ENCODE peak calls at places on chromosomes 5 and 9, in four cellular contexts. S is IMR-90; N is CD8-positive, alpha-beta T cell; L is aorta. P is an unnamed sample. For H3K36me3, the result is how much of the 10 kb centered on the place peaks cover.

GRCh38 chr5:146802945-146803522 is 75.5 kb downstream of the PPP2R2B start:
- DNase-seq in S (no peak), N (no peak), L (no peak), P (no peak)

GRCh38 chr9:106932675-106933074 is 69.7 kb downstream of the ZNF462 start:
- DNase-seq in S (no peak), N (no peak), L (no peak), P (no peak)

GRCh38 chr9:37929441-37929895 is 25.5 kb upstream of the SLC25A51 start:
- DNase-seq in S (peak), N (no peak), L (no peak), P (no peak)

GRCh38 chr5:87298687-87299362 is 31.1 kb downstream of the RASA1 start:
- DNase-seq in S (peak), N (no peak), L (no peak), P (no peak)

GRCh38 chr5:136077046-136077445 is 48.3 kb downstream of the TGFBI start:
- DNase-seq in S (no peak), N (no peak), L (no peak), P (no peak)

GRCh38 chr5:134649163-134649916 is 755 bp downstream of the SEC24A start:
- DNase-seq in S (peak), N (no peak), L (no peak), P (no peak)

GRCh38 chr5:165328856-165329255 is 1823.4 kb downstream of the MAT2B start:
- DNase-seq in S (peak), N (no peak), L (no peak), P (no peak)

GRCh38 chr5:172618574-172619365 is 22.3 kb upstream of the NEURL1B start:
- DNase-seq in S (no peak), N (no peak), L (no peak), P (peak)

GRCh38 chr5:6000867-6001266 is 377.5 kb downstream of the MED10 start:
- DNase-seq in S (no peak), N (no peak), L (no peak), P (no peak)

GRCh38 chr9:127346584-127346983 is 50.4 kb upstream of the SLC2A8 start:
- DNase-seq in S (no peak), N (no peak), L (no peak), P (no peak)

GRCh38 chr5:102048940-102049339 is 247.1 kb downstream of the SLCO4C1 start:
- DNase-seq in S (no peak), N (no peak), L (no peak), P (no peak)

GRCh38 chr9:71681708-71682268 is 86.5 kb downstream of the CEMIP2 start:
- DNase-seq in S (peak), N (no peak), L (no peak), P (no peak)

GRCh38 chr5:63127054-63127453 is 548.4 kb downstream of the LRRC70 start:
- DNase-seq in S (peak), N (no peak), L (no peak), P (no peak)

GRCh38 chr9:124428751-124429529 is 13.7 kb upstream of the PSMB7 start:
- DNase-seq in S (no peak), N (no peak), L (no peak), P (no peak)

GRCh38 chr5:134648425-134649162 is at the start of gene SEC24A:
- DNase-seq in S (peak), N (peak), L (peak), P (peak)

GRCh38 chr5:115831163-115831768 is 10.1 kb downstream of the ATG12 start:
- DNase-seq in S (peak), N (no peak), L (no peak), P (no peak)

GRCh38 chr5:57441557-57441956 is 41.1 kb downstream of the ACTBL2 start:
- DNase-seq in S (peak), N (no peak), L (no peak), P (peak)

GRCh38 chr5:167296680-167297079 is 994.8 kb upstream of the WWC1 start:
- DNase-seq in S (no peak), N (no peak), L (no peak), P (no peak)

GRCh38 chr9:90322296-90322695 is 320.3 kb downstream of the DIRAS2 start:
- DNase-seq in S (peak), N (no peak), L (no peak), P (no peak)

GRCh38 chr5:1735320-1735970 is 64.2 kb downstream of the MRPL36 start:
- DNase-seq in S (no peak), N (no peak), L (no peak), P (no peak)

GRCh38 chr9:83707518-83707767 is 315 bp downstream of the UBQLN1 start:
- DNase-seq in S (no peak), N (no peak), L (no peak), P (peak)

GRCh38 chr5:1814183-1815020 is 13.2 kb downstream of the NDUFS6 start:
- DNase-seq in S (no peak), N (no peak), L (no peak), P (peak)

GRCh38 chr9:95107001-95107749 is 210.3 kb downstream of the FANCC start:
- DNase-seq in S (peak), N (no peak), L (peak), P (no peak)

GRCh38 chr5:133945561-133945960 is 22.9 kb downstream of the C5orf15 start:
- DNase-seq in S (peak), N (no peak), L (no peak), P (no peak)

GRCh38 chr9:93645149-93645889 is 68.9 kb downstream of the PHF2 start:
- DNase-seq in S (no peak), N (no peak), L (peak), P (peak)

GRCh38 chr5:168706655-168707069 is 127.5 kb upstream of the PANK3 start:
- DNase-seq in S (peak), N (no peak), L (no peak), P (no peak)

GRCh38 chr9:130599625-130600024 is 20.2 kb downstream of the FUBP3 start:
- DNase-seq in S (no peak), N (no peak), L (no peak), P (no peak)

GRCh38 chr5:179271821-179272325 is 73.4 kb downstream of the ADAMTS2 start:
- DNase-seq in S (no peak), N (no peak), L (no peak), P (peak)

GRCh38 chr9:114677418-114677817 is 4.6 kb downstream of the TEX48 start:
- DNase-seq in S (peak), N (no peak), L (peak), P (peak)

GRCh38 chr9:136487672-136488071 is 4.8 kb upstream of the SEC16A start:
- DNase-seq in S (no peak), N (no peak), L (no peak), P (no peak)

GRCh38 chr5:179270581-179271300 is 74.5 kb downstream of the ADAMTS2 start:
- DNase-seq in S (peak), N (no peak), L (peak), P (peak)

GRCh38 chr5:6712136-6712581 is 1.1 kb upstream of the TENT4A start:
- DNase-seq in S (peak), N (no peak), L (peak), P (no peak)

GRCh38 chr5:33074548-33074947 is 363.4 kb downstream of the NPR3 start:
- DNase-seq in S (peak), N (no peak), L (no peak), P (no peak)

GRCh38 chr9:128495804-128496417 is 8.6 kb upstream of the GLE1 start:
- DNase-seq in S (no peak), N (no peak), L (no peak), P (no peak)

GRCh38 chr5:154467655-154468354 is 10.2 kb downstream of the HAND1 start:
- DNase-seq in S (peak), N (peak), L (peak), P (no peak)

GRCh38 chr9:79007701-79008483 is 563.9 kb upstream of the TLE4 start:
- DNase-seq in S (no peak), N (no peak), L (no peak), P (no peak)

GRCh38 chr5:116009806-116010205 is 22.5 kb upstream of the ARL14EPL start:
- DNase-seq in S (no peak), N (no peak), L (no peak), P (no peak)

GRCh38 chr9:128007566-128008138 is 26.9 kb upstream of the EEIG1 start:
- DNase-seq in S (peak), N (peak), L (peak), P (no peak)

GRCh38 chr5:123387313-123387712 is 35.9 kb downstream of the CEP120 start:
- DNase-seq in S (peak), N (no peak), L (no peak), P (no peak)

GRCh38 chr5:123389794-123390193 is 33.4 kb downstream of the CEP120 start:
- DNase-seq in S (no peak), N (no peak), L (no peak), P (no peak)

GRCh38 chr5:123391009-123391408 is 32.2 kb downstream of the CEP120 start:
- DNase-seq in S (no peak), N (no peak), L (no peak), P (no peak)
- H3K36me3 ChIP-seq in S (under half), N (under half), L (under half), P (half or more)

DNA sequence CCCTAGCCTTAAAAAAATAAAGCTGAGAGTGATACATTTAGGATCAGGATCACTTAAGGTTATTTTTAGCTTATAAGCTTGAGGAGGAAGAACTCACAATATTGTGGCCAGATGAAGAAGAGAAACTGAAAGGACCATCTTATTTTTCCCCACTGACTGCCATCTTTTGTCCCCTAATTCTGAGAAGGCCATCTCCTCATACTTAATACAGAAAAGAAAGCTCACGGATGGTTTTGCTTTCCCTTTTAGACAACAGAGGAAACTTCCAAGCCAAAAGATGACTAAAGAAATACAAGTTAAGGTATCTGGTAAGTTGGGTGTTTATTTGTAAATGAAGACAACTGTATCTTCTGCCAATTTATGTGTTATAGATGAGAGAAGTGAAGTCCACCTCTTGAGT is 36.4 kb downstream of the ERAP1 start:
- DNase-seq in S (no peak), N (no peak), L (no peak), P (no peak)
- H3K36me3 ChIP-seq in S (under half), N (half or more), L (under half), P (half or more)

GRCh38 chr9:404229-404628 is 189.6 kb downstream of the DOCK8 start:
- DNase-seq in S (no peak), N (no peak), L (no peak), P (no peak)
- H3K36me3 ChIP-seq in S (under half), N (half or more), L (under half), P (under half)

DNA sequence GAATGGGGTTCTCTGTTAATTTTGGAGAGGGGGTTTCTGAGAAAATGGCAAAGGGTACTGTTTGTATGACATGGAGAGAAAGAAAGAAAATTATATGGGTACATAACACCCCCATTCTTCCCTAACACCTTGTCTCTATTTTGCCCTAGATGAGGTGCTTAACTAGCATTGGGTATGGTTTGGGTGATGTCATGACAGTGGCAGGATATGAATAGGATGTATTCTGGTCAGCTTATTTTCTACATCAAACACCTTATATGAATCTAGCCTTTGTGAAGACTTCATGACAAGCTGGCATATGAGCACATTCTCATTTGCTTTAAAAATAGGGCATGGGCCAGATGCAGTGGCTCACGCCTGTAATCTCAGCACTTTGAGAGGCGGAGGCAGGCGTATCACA is 58.6 kb downstream of the LNPEP start:
- DNase-seq in S (no peak), N (no peak), L (no peak), P (no peak)
- H3K36me3 ChIP-seq in S (under half), N (under half), L (under half), P (half or more)

GRCh38 chr9:137763271-137763955 is 114.2 kb upstream of the CACNA1B start:
- DNase-seq in S (no peak), N (no peak), L (no peak), P (no peak)

GRCh38 chr9:137761793-137762192 is 115.8 kb upstream of the CACNA1B start:
- DNase-seq in S (no peak), N (no peak), L (no peak), P (no peak)

GRCh38 chr9:137764171-137764671 is 113.4 kb upstream of the CACNA1B start:
- DNase-seq in S (no peak), N (no peak), L (no peak), P (no peak)

GRCh38 chr9:137761032-137761431 is 116.5 kb upstream of the CACNA1B start:
- DNase-seq in S (no peak), N (no peak), L (no peak), P (no peak)

GRCh38 chr9:137762414-137763061 is 115.0 kb upstream of the CACNA1B start:
- DNase-seq in S (peak), N (no peak), L (no peak), P (no peak)
- H3K36me3 ChIP-seq in S (half or more), N (under half), L (under half), P (half or more)

DNA sequence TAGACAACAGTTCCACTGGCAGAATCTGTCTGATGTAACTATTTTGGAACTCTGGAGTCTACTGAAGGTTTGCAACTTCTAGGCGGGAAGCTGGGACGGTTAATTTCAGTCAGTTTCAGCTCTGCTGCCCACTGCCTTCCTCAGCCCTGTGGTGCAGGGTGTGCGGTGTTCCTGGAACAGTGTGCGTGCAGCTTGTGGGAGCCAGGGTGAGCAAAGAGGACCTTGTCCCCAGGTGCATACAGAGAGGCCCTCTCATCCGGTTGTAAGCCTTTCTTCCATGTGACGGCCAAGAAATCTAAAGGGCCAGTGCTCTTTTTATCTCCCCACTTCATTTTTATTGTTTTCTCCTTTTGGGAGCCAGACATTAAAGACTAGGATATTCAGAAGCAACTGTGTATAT is 114.6 kb downstream of the EHMT1 start:
- DNase-seq in S (no peak), N (no peak), L (no peak), P (no peak)
- H3K36me3 ChIP-seq in S (under half), N (under half), L (under half), P (half or more)

GRCh38 chr9:32422237-32422806 is 37.9 kb downstream of the ACO1 start:
- DNase-seq in S (no peak), N (no peak), L (no peak), P (no peak)
- H3K36me3 ChIP-seq in S (half or more), N (under half), L (under half), P (under half)

DNA sequence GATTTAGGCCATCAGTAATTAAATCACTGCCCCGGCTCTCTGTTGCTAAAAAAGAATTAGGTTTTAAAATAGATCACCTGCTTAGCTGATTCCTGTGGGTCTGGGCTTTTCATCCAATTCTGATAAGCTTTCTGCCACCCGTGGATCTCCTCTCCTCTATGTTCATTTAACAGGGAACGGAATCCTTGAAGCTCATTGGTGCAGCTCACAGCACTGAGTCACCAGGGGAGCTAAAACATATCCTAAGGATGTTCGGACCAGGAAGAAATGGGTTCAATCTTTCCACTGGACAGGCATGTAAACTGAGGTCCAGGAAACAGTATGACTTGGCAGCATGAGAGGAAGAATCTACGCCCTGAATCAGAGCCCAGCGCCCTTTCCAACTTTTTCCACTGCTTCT is 267.1 kb upstream of the GRIA1 start:
- DNase-seq in S (no peak), N (no peak), L (no peak), P (no peak)
- H3K36me3 ChIP-seq in S (under half), N (under half), L (under half), P (under half)

GRCh38 chr9:7089391-7089790 is 331.6 kb downstream of the KDM4C start:
- DNase-seq in S (no peak), N (no peak), L (no peak), P (no peak)

GRCh38 chr9:7088598-7088997 is 330.8 kb downstream of the KDM4C start:
- DNase-seq in S (no peak), N (no peak), L (no peak), P (no peak)

GRCh38 chr9:7083192-7083591 is 325.4 kb downstream of the KDM4C start:
- DNase-seq in S (no peak), N (no peak), L (no peak), P (no peak)

GRCh38 chr9:7085357-7085756 is 327.6 kb downstream of the KDM4C start:
- DNase-seq in S (no peak), N (no peak), L (no peak), P (no peak)

GRCh38 chr9:7086389-7086788 is 328.6 kb downstream of the KDM4C start:
- DNase-seq in S (no peak), N (no peak), L (no peak), P (no peak)
- H3K36me3 ChIP-seq in S (under half), N (under half), L (under half), P (under half)

DNA sequence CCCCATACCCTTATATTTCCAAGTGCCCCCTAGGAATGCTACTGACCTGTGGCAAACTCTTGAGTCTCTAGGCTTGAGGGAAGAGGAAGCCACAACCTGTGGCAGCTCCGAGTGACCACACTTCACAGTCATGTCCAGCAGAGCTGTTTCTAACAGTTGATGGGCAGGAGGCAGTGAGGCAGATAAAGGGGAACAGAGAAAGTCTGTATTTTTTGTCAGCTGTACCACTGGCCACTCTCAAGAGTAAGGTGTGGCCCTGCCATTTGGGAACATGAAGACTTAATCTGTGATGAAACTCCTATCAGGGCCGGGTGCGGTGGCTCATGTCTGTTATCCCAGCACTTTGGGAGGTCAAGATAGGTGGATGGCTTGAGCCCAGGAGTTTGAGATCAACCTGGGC is 12.2 kb upstream of the COL15A1 start:
- DNase-seq in S (no peak), N (no peak), L (no peak), P (no peak)
- H3K36me3 ChIP-seq in S (under half), N (under half), L (under half), P (under half)

P was measured in RWPE2.